ENCODE peak calls at places on chromosomes 12 and 14, in ten cellular contexts. One of them, this sample, is unnamed.

GRCh38 chr14:58752782-58753181 is 115.0 kb downstream of the DACT1 start:
- DNase-seq in stomach: peak
- DNase-seq in SK-N-SH: no peak
- DNase-seq in H1: no peak
- DNase-seq in K562: no peak
- DNase-seq in HepG2: peak
- DNase-seq in transverse colon: peak
- DNase-seq in esophagus muscularis mucosa: no peak
- DNase-seq in suprapubic skin: peak
- DNase-seq in sigmoid colon: peak
- DNase-seq in this sample: peak

GRCh38 chr14:99872786-99873440 is 79.7 kb downstream of the EML1 start:
- DNase-seq in suprapubic skin: no peak
- DNase-seq in K562: no peak
- DNase-seq in H1: peak
- DNase-seq in stomach: no peak
- DNase-seq in transverse colon: no peak
- DNase-seq in sigmoid colon: no peak
- DNase-seq in HepG2: no peak
- DNase-seq in esophagus muscularis mucosa: no peak
- DNase-seq in SK-N-SH: peak
- DNase-seq in this sample: no peak

GRCh38 chr14:57712101-57712500 is 153.8 kb downstream of the SLC35F4 start:
- DNase-seq in K562: no peak
- DNase-seq in suprapubic skin: no peak
- DNase-seq in HepG2: no peak
- DNase-seq in esophagus muscularis mucosa: no peak
- DNase-seq in sigmoid colon: no peak
- DNase-seq in H1: no peak
- DNase-seq in transverse colon: no peak
- DNase-seq in SK-N-SH: no peak
- DNase-seq in stomach: no peak
- DNase-seq in this sample: no peak

GRCh38 chr12:115233891-115234543 is 550.0 kb upstream of the TBX3 start:
- DNase-seq in suprapubic skin: no peak
- DNase-seq in HepG2: no peak
- DNase-seq in H1: no peak
- DNase-seq in K562: no peak
- DNase-seq in transverse colon: no peak
- DNase-seq in sigmoid colon: no peak
- DNase-seq in esophagus muscularis mucosa: no peak
- DNase-seq in stomach: no peak
- DNase-seq in SK-N-SH: peak
- DNase-seq in this sample: no peak

GRCh38 chr14:70816525-70816924 is 7.2 kb upstream of the MAP3K9 start:
- DNase-seq in sigmoid colon: no peak
- DNase-seq in esophagus muscularis mucosa: no peak
- DNase-seq in transverse colon: no peak
- DNase-seq in SK-N-SH: no peak
- DNase-seq in stomach: no peak
- DNase-seq in suprapubic skin: no peak
- DNase-seq in H1: peak
- DNase-seq in HepG2: no peak
- DNase-seq in K562: no peak
- DNase-seq in this sample: no peak

GRCh38 chr12:118925407-118926202 is 55.7 kb upstream of the SRRM4 start:
- DNase-seq in suprapubic skin: no peak
- DNase-seq in transverse colon: no peak
- DNase-seq in HepG2: no peak
- DNase-seq in SK-N-SH: no peak
- DNase-seq in stomach: no peak
- DNase-seq in K562: no peak
- DNase-seq in esophagus muscularis mucosa: no peak
- DNase-seq in H1: no peak
- DNase-seq in sigmoid colon: no peak
- DNase-seq in this sample: no peak

GRCh38 chr12:124217508-124217981 is 77.3 kb upstream of the RFLNA start:
- DNase-seq in HepG2: no peak
- DNase-seq in sigmoid colon: no peak
- DNase-seq in stomach: no peak
- DNase-seq in SK-N-SH: peak
- DNase-seq in esophagus muscularis mucosa: no peak
- DNase-seq in transverse colon: no peak
- DNase-seq in H1: no peak
- DNase-seq in K562: no peak
- DNase-seq in suprapubic skin: no peak
- DNase-seq in this sample: no peak

GRCh38 chr12:125145196-125145595 is 80.0 kb downstream of the AACS start:
- DNase-seq in SK-N-SH: no peak
- DNase-seq in H1: no peak
- DNase-seq in HepG2: no peak
- DNase-seq in stomach: no peak
- DNase-seq in suprapubic skin: no peak
- DNase-seq in esophagus muscularis mucosa: no peak
- DNase-seq in sigmoid colon: no peak
- DNase-seq in transverse colon: no peak
- DNase-seq in K562: no peak
- DNase-seq in this sample: no peak

GRCh38 chr14:96757456-96757855 is 39.7 kb upstream of the VRK1 start:
- DNase-seq in stomach: no peak
- DNase-seq in esophagus muscularis mucosa: no peak
- DNase-seq in H1: no peak
- DNase-seq in transverse colon: no peak
- DNase-seq in K562: no peak
- DNase-seq in sigmoid colon: peak
- DNase-seq in SK-N-SH: no peak
- DNase-seq in suprapubic skin: no peak
- DNase-seq in HepG2: no peak
- DNase-seq in this sample: no peak

GRCh38 chr14:96761066-96761465 is 36.1 kb upstream of the VRK1 start:
- DNase-seq in stomach: no peak
- DNase-seq in H1: no peak
- DNase-seq in esophagus muscularis mucosa: no peak
- DNase-seq in HepG2: no peak
- DNase-seq in SK-N-SH: no peak
- DNase-seq in sigmoid colon: peak
- DNase-seq in transverse colon: no peak
- DNase-seq in K562: no peak
- DNase-seq in suprapubic skin: no peak
- DNase-seq in this sample: no peak

GRCh38 chr14:96756745-96757144 is 40.4 kb upstream of the VRK1 start:
- DNase-seq in HepG2: no peak
- DNase-seq in H1: no peak
- DNase-seq in K562: peak
- DNase-seq in stomach: no peak
- DNase-seq in sigmoid colon: peak
- DNase-seq in esophagus muscularis mucosa: no peak
- DNase-seq in suprapubic skin: no peak
- DNase-seq in SK-N-SH: no peak
- DNase-seq in transverse colon: no peak
- DNase-seq in this sample: no peak

GRCh38 chr14:96764012-96764411 is 33.2 kb upstream of the VRK1 start:
- DNase-seq in sigmoid colon: peak
- DNase-seq in H1: no peak
- DNase-seq in esophagus muscularis mucosa: no peak
- DNase-seq in stomach: no peak
- DNase-seq in transverse colon: no peak
- DNase-seq in HepG2: no peak
- DNase-seq in SK-N-SH: no peak
- DNase-seq in K562: no peak
- DNase-seq in suprapubic skin: no peak
- DNase-seq in this sample: no peak

GRCh38 chr14:96762650-96763049 is 34.5 kb upstream of the VRK1 start:
- DNase-seq in esophagus muscularis mucosa: no peak
- DNase-seq in H1: no peak
- DNase-seq in stomach: no peak
- DNase-seq in sigmoid colon: no peak
- DNase-seq in K562: peak
- DNase-seq in SK-N-SH: peak
- DNase-seq in HepG2: peak
- DNase-seq in transverse colon: no peak
- DNase-seq in suprapubic skin: no peak
- DNase-seq in this sample: no peak
- TF ChIP-seq EP300 in esophagus muscularis mucosa: no peak
- TF ChIP-seq EP300 in H1: no peak
- TF ChIP-seq EP300 in stomach: no peak
- TF ChIP-seq EP300 in sigmoid colon: no peak
- TF ChIP-seq EP300 in K562: no peak
- TF ChIP-seq EP300 in SK-N-SH: no peak
- TF ChIP-seq EP300 in HepG2: no peak
- TF ChIP-seq EP300 in transverse colon: no peak
- TF ChIP-seq EP300 in suprapubic skin: no peak
- TF ChIP-seq EP300 in this sample: no peak

GRCh38 chr12:52950553-52950952 is 1.6 kb downstream of the KRT18 start:
- DNase-seq in K562: no peak
- DNase-seq in H1: no peak
- DNase-seq in SK-N-SH: no peak
- DNase-seq in stomach: no peak
- DNase-seq in sigmoid colon: no peak
- DNase-seq in esophagus muscularis mucosa: no peak
- DNase-seq in suprapubic skin: no peak
- DNase-seq in transverse colon: no peak
- DNase-seq in HepG2: no peak
- DNase-seq in this sample: no peak

GRCh38 chr12:52951126-52951525 is 2.2 kb downstream of the KRT18 start:
- DNase-seq in transverse colon: no peak
- DNase-seq in H1: no peak
- DNase-seq in SK-N-SH: no peak
- DNase-seq in stomach: no peak
- DNase-seq in HepG2: no peak
- DNase-seq in K562: no peak
- DNase-seq in sigmoid colon: no peak
- DNase-seq in esophagus muscularis mucosa: no peak
- DNase-seq in suprapubic skin: no peak
- DNase-seq in this sample: no peak

GRCh38 chr12:52952082-52952801 is 3.3 kb downstream of the KRT18 start:
- DNase-seq in esophagus muscularis mucosa: no peak
- DNase-seq in suprapubic skin: no peak
- DNase-seq in H1: no peak
- DNase-seq in K562: peak
- DNase-seq in transverse colon: peak
- DNase-seq in HepG2: no peak
- DNase-seq in sigmoid colon: no peak
- DNase-seq in stomach: peak
- DNase-seq in SK-N-SH: no peak
- DNase-seq in this sample: peak

GRCh38 chr12:52953181-52953841 is 4.4 kb downstream of the KRT18 start:
- DNase-seq in H1: no peak
- DNase-seq in suprapubic skin: no peak
- DNase-seq in stomach: no peak
- DNase-seq in esophagus muscularis mucosa: no peak
- DNase-seq in K562: no peak
- DNase-seq in SK-N-SH: no peak
- DNase-seq in HepG2: no peak
- DNase-seq in sigmoid colon: no peak
- DNase-seq in transverse colon: no peak
- DNase-seq in this sample: no peak

GRCh38 chr12:52951640-52952039 is 2.7 kb downstream of the KRT18 start:
- DNase-seq in SK-N-SH: no peak
- DNase-seq in suprapubic skin: no peak
- DNase-seq in H1: no peak
- DNase-seq in esophagus muscularis mucosa: no peak
- DNase-seq in stomach: no peak
- DNase-seq in HepG2: no peak
- DNase-seq in transverse colon: no peak
- DNase-seq in K562: no peak
- DNase-seq in sigmoid colon: no peak
- DNase-seq in this sample: no peak
- TF ChIP-seq POLR2AphosphoS5 in SK-N-SH: no peak
- TF ChIP-seq POLR2AphosphoS5 in suprapubic skin: no peak
- TF ChIP-seq POLR2AphosphoS5 in H1: peak
- TF ChIP-seq POLR2AphosphoS5 in esophagus muscularis mucosa: no peak
- TF ChIP-seq POLR2AphosphoS5 in stomach: no peak
- TF ChIP-seq POLR2AphosphoS5 in HepG2: no peak
- TF ChIP-seq POLR2AphosphoS5 in transverse colon: no peak
- TF ChIP-seq POLR2AphosphoS5 in K562: no peak
- TF ChIP-seq POLR2AphosphoS5 in sigmoid colon: no peak
- TF ChIP-seq POLR2AphosphoS5 in this sample: no peak

GRCh38 chr12:44002607-44003006 is 166.7 kb downstream of the TMEM117 start:
- DNase-seq in sigmoid colon: no peak
- DNase-seq in K562: no peak
- DNase-seq in HepG2: no peak
- DNase-seq in suprapubic skin: no peak
- DNase-seq in transverse colon: no peak
- DNase-seq in H1: no peak
- DNase-seq in SK-N-SH: no peak
- DNase-seq in esophagus muscularis mucosa: no peak
- DNase-seq in stomach: no peak
- DNase-seq in this sample: no peak

GRCh38 chr12:44003721-44004120 is 167.8 kb downstream of the TMEM117 start:
- DNase-seq in esophagus muscularis mucosa: no peak
- DNase-seq in stomach: no peak
- DNase-seq in K562: no peak
- DNase-seq in SK-N-SH: no peak
- DNase-seq in H1: no peak
- DNase-seq in suprapubic skin: no peak
- DNase-seq in sigmoid colon: no peak
- DNase-seq in HepG2: no peak
- DNase-seq in transverse colon: no peak
- DNase-seq in this sample: no peak

DNA sequence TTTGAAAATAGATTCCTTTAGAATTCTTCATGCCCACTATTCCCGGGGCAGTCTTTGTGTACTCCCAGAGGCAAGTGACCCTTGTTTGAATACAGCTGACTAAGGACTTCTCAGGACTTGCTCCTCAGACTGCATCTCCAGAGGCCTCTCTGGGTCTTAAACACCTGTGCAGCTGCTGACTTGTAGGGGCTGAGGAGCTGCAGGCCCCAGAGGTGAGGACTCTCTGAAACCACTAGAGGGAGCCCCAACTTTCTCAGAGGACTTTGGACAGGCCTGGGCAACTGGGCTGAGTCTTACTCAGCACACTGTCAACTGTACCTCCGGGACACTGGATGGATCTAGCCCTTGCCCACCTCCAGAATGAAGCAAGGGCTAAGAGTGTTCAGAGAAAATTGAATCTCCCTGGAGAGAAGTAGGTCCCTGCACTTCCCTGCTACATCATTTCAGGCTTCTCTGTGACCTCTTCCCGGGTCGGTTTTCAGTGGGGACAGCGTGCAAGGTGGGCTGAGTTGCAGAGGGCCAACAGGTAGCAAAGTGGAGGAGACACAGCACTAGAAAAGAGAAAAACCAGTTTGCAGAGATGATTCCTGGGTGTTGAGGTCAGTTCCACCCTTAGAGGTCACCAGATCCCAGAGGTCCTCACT is 164.6 kb downstream of the TMEM117 start:
- DNase-seq in SK-N-SH: peak
- DNase-seq in suprapubic skin: no peak
- DNase-seq in H1: peak
- DNase-seq in HepG2: peak
- DNase-seq in sigmoid colon: no peak
- DNase-seq in transverse colon: no peak
- DNase-seq in esophagus muscularis mucosa: no peak
- DNase-seq in stomach: no peak
- DNase-seq in K562: peak
- DNase-seq in this sample: no peak
- TF ChIP-seq EP300 in SK-N-SH: no peak
- TF ChIP-seq EP300 in suprapubic skin: no peak
- TF ChIP-seq EP300 in H1: no peak
- TF ChIP-seq EP300 in HepG2: no peak
- TF ChIP-seq EP300 in sigmoid colon: no peak
- TF ChIP-seq EP300 in transverse colon: no peak
- TF ChIP-seq EP300 in esophagus muscularis mucosa: no peak
- TF ChIP-seq EP300 in stomach: no peak
- TF ChIP-seq EP300 in K562: no peak
- TF ChIP-seq EP300 in this sample: no peak

GRCh38 chr12:131132118-131132892 is 178.6 kb downstream of the ADGRD1 start:
- DNase-seq in H1: peak
- DNase-seq in SK-N-SH: peak
- DNase-seq in stomach: peak
- DNase-seq in suprapubic skin: no peak
- DNase-seq in sigmoid colon: peak
- DNase-seq in K562: peak
- DNase-seq in esophagus muscularis mucosa: no peak
- DNase-seq in transverse colon: peak
- DNase-seq in HepG2: peak
- DNase-seq in this sample: peak
- TF ChIP-seq POLR2AphosphoS5 in H1: no peak
- TF ChIP-seq POLR2AphosphoS5 in SK-N-SH: no peak
- TF ChIP-seq POLR2AphosphoS5 in stomach: peak
- TF ChIP-seq POLR2AphosphoS5 in suprapubic skin: no peak
- TF ChIP-seq POLR2AphosphoS5 in sigmoid colon: peak
- TF ChIP-seq POLR2AphosphoS5 in K562: no peak
- TF ChIP-seq POLR2AphosphoS5 in esophagus muscularis mucosa: peak
- TF ChIP-seq POLR2AphosphoS5 in transverse colon: peak
- TF ChIP-seq POLR2AphosphoS5 in HepG2: no peak
- TF ChIP-seq POLR2AphosphoS5 in this sample: no peak

This sample was measured in upper lobe of left lung.